ENCODE peak calls at places on chromosome 3, in seven cellular contexts. Z is retina, R is A172, G is NCI-H2029 treated with DMSO at 0.1 percent for 48 hours, I is choroid plexus epithelial cell, V is NCI-H1417, U is NCI-H1105 treated with DMSO at 0.1 percent for 48 hours. O is an unnamed sample.

GRCh38 chr3:114542359-114542758 is 248.5 kb downstream of the TIGIT start:
- DNase-seq in U (no peak), R (no peak), G (no peak), Z (no peak), V (no peak), I (no peak), O (no peak)

GRCh38 chr3:17006143-17006839 is 121.5 kb downstream of the PLCL2 start:
- DNase-seq in I (no peak), V (no peak), G (no peak), Z (no peak), R (no peak), U (no peak), O (no peak)

GRCh38 chr3:8500966-8501365 is 657 bp upstream of the LMCD1 start:
- DNase-seq in U (no peak), G (no peak), R (no peak), V (no peak), Z (no peak), I (no peak), O (no peak)

GRCh38 chr3:106860182-106860581 is 517.1 kb upstream of the CCDC54 start:
- DNase-seq in R (no peak), Z (no peak), I (peak), G (no peak), V (no peak), U (no peak), O (no peak)

GRCh38 chr3:95036526-95037021 is 973.7 kb downstream of the NSUN3 start:
- DNase-seq in R (no peak), Z (no peak), V (no peak), G (no peak), U (no peak), I (no peak), O (no peak)

GRCh38 chr3:192827208-192827607 is 90.4 kb downstream of the MB21D2 start:
- DNase-seq in I (no peak), G (no peak), U (no peak), R (peak), Z (no peak), V (no peak), O (no peak)

GRCh38 chr3:102038477-102039142 is 189.3 kb downstream of the NFKBIZ start:
- DNase-seq in U (no peak), G (no peak), Z (no peak), R (no peak), V (no peak), I (no peak), O (no peak)

GRCh38 chr3:127473244-127474024 is 117.1 kb downstream of the TPRA1 start:
- DNase-seq in G (no peak), U (peak), V (peak), R (no peak), Z (no peak), I (no peak), O (no peak)

GRCh38 chr3:49427581-49427980 is 1.5 kb downstream of the NICN1 start:
- DNase-seq in I (no peak), Z (no peak), G (no peak), U (no peak), V (no peak), R (no peak), O (no peak)

GRCh38 chr3:177602601-177603136 is 405.4 kb upstream of the TBL1XR1 start:
- DNase-seq in I (peak), R (peak), Z (no peak), G (peak), U (peak), V (peak), O (no peak)

GRCh38 chr3:133821767-133822638 is 16.4 kb downstream of the SRPRB start:
- DNase-seq in G (peak), Z (no peak), R (peak), I (peak), U (no peak), V (peak), O (no peak)

GRCh38 chr3:127954642-127955041 is 39.6 kb downstream of the KBTBD12 start:
- DNase-seq in V (no peak), I (no peak), R (no peak), U (no peak), Z (no peak), G (peak), O (no peak)

GRCh38 chr3:126134219-126134975 is 46.0 kb downstream of the ALDH1L1 start:
- DNase-seq in Z (peak), G (peak), U (peak), R (peak), I (peak), V (peak), O (peak)

GRCh38 chr3:129081503-129081902 is 20.9 kb downstream of the GP9 start:
- DNase-seq in U (no peak), Z (no peak), G (no peak), I (no peak), R (no peak), V (no peak), O (no peak)

GRCh38 chr3:16136042-16136441 is 38.4 kb upstream of the GALNT15 start:
- DNase-seq in I (peak), U (no peak), V (no peak), Z (no peak), G (no peak), R (no peak), O (no peak)

GRCh38 chr3:119703900-119704531 is 1.2 kb downstream of the CFAP91 start:
- DNase-seq in U (no peak), I (no peak), R (no peak), Z (peak), V (peak), G (no peak), O (no peak)

GRCh38 chr3:184808021-184808420 is 3.9 kb upstream of the VPS8 start:
- DNase-seq in G (no peak), R (no peak), U (no peak), V (no peak), Z (no peak), I (no peak), O (no peak)

GRCh38 chr3:134601539-134602439 is 49.0 kb downstream of the KY start:
- DNase-seq in G (no peak), V (peak), U (peak), Z (peak), I (peak), R (peak), O (no peak)

GRCh38 chr3:39962566-39962965 is 153.2 kb downstream of the MYRIP start:
- DNase-seq in V (no peak), G (no peak), U (no peak), R (no peak), Z (no peak), I (no peak), O (no peak)

GRCh38 chr3:183354325-183354831 is 74.0 kb downstream of the MCF2L2 start:
- DNase-seq in V (no peak), R (no peak), Z (no peak), U (no peak), I (no peak), G (no peak), O (no peak)

GRCh38 chr3:135097276-135097946 is 302.4 kb downstream of the EPHB1 start:
- DNase-seq in I (no peak), U (peak), V (no peak), G (no peak), Z (no peak), R (no peak), O (no peak)

GRCh38 chr3:152737021-152737908 is 97.7 kb upstream of the P2RY1 start:
- DNase-seq in R (peak), I (peak), G (no peak), Z (no peak), V (no peak), U (no peak), O (peak)

GRCh38 chr3:120326784-120327183 is 22.4 kb downstream of the LRRC58 start:
- DNase-seq in I (no peak), G (no peak), R (no peak), V (no peak), U (no peak), Z (no peak), O (no peak)

GRCh38 chr3:49124991-49125670 is 4.5 kb upstream of the USP19 start:
- DNase-seq in R (no peak), I (no peak), V (no peak), Z (no peak), U (no peak), G (no peak), O (no peak)

GRCh38 chr3:64915778-64916177 is 228.0 kb upstream of the ADAMTS9 start:
- DNase-seq in V (no peak), U (no peak), G (no peak), Z (no peak), I (peak), R (no peak), O (no peak)